ENCODE peak calls at places on chromosomes 2 and 18, in eight cellular contexts. B, K, Y, P, S, H, U and X are unnamed samples.

GRCh38 chr2:28507806-28508764 is 12.2 kb downstream of the PLB1 start:
- DNase-seq in B (no peak), K (no peak), Y (peak), P (peak), S (peak), H (no peak), U (no peak), X (no peak)

GRCh38 chr2:96530144-96530430 is 6.5 kb upstream of the ARID5A start:
- DNase-seq in B (no peak), K (no peak), Y (no peak), P (no peak), S (no peak), H (no peak), U (no peak), X (no peak)

GRCh38 chr2:180787330-180787729 is 193.1 kb upstream of the UBE2E3 start:
- DNase-seq in B (no peak), K (peak), Y (peak), P (no peak), S (no peak), H (no peak), U (no peak), X (no peak)

GRCh38 chr2:18527822-18528221 is 32.6 kb downstream of the RDH14 start:
- DNase-seq in B (no peak), K (no peak), Y (no peak), P (no peak), S (no peak), H (no peak), U (no peak), X (no peak)

GRCh38 chr2:165573534-165574461 is 104.3 kb downstream of the CSRNP3 start:
- DNase-seq in B (no peak), K (no peak), Y (peak), P (peak), S (peak), H (no peak), U (no peak), X (no peak)

GRCh38 chr2:94874277-94874997 is 3.2 kb downstream of the TEKT4 start:
- DNase-seq in B (no peak), K (no peak), Y (peak), P (peak), S (peak), H (peak), U (peak), X (peak)

GRCh38 chr2:162092656-162093556 is 18.9 kb upstream of the DPP4 start:
- DNase-seq in B (peak), K (peak), Y (peak), P (no peak), S (no peak), H (no peak), U (no peak), X (no peak)

GRCh38 chr2:108978709-108979111 is 10.3 kb downstream of the EDAR start:
- DNase-seq in B (no peak), K (no peak), Y (no peak), P (no peak), S (peak), H (no peak), U (no peak), X (no peak)

GRCh38 chr18:73791081-73791480 is 356.6 kb downstream of the FBXO15 start:
- DNase-seq in B (no peak), K (peak), Y (no peak), P (no peak), S (no peak), H (no peak), U (no peak), X (no peak)

GRCh38 chr2:19900536-19901200 is 1.1 kb downstream of the TTC32 start:
- DNase-seq in B (no peak), K (no peak), Y (peak), P (peak), S (no peak), H (no peak), U (peak), X (no peak)

GRCh38 chr2:217960351-217960750 is 42.4 kb downstream of the TNS1 start:
- DNase-seq in B (no peak), K (no peak), Y (no peak), P (no peak), S (no peak), H (no peak), U (no peak), X (no peak)

GRCh38 chr2:97957432-97958183 is 38.1 kb downstream of the TMEM131 start:
- DNase-seq in B (no peak), K (no peak), Y (peak), P (no peak), S (no peak), H (no peak), U (no peak), X (no peak)